ENCODE peak calls at places on chromosomes 13 and 19, in five cellular contexts. O is cardiac muscle cell, I is gastrocnemius medialis, H is foreskin fibroblast, W is brain microvascular endothelial cell. K is an unnamed sample.
A peak's percentile ranks its signal among the peaks of the same experiment; 100 is the strongest.

GRCh38 chr13:30126903-30127428 is 180.4 kb downstream of the KATNAL1 start:
- DNase-seq in O (no peak), I (no peak), H (peak; percentile 91), W (no peak), K (peak; percentile 50)

GRCh38 chr19:45498411-45499195 is at the start of gene PPM1N:
- DNase-seq in O (peak; percentile 40), I (no peak), H (no peak), W (no peak), K (no peak)

GRCh38 chr13:37806666-37807065 is 62.9 kb downstream of the TRPC4 start:
- DNase-seq in O (no peak), I (no peak), H (no peak), W (no peak), K (no peak)

GRCh38 chr19:11978492-11979100 is 13.8 kb downstream of the ZNF763 start:
- DNase-seq in O (no peak), I (no peak), H (no peak), W (no peak), K (no peak)

GRCh38 chr13:73406454-73406853 is 347.6 kb downstream of the KLF5 start:
- DNase-seq in O (no peak), I (no peak), H (no peak), W (no peak), K (no peak)

GRCh38 chr19:6088677-6089063 is 21.6 kb downstream of the RFX2 start:
- DNase-seq in O (no peak), I (no peak), H (no peak), W (peak; percentile 37), K (no peak)

GRCh38 chr19:24166055-24166454 is 79.1 kb downstream of the ZNF254 start:
- DNase-seq in O (no peak), I (no peak), H (peak; percentile 4), W (peak; percentile 11), K (no peak)

GRCh38 chr19:38718747-38719543 is 25.3 kb downstream of the CAPN12 start:
- DNase-seq in O (peak; percentile 59), I (peak; percentile 53), H (no peak), W (peak; percentile 28), K (no peak)

GRCh38 chr19:51422053-51422448 is 4.6 kb upstream of the SIGLEC10 start:
- DNase-seq in O (peak; percentile 94), I (peak; percentile 17), H (peak; percentile 38), W (peak; percentile 72), K (no peak)

GRCh38 chr19:51688665-51689571 is 4.2 kb upstream of the SPACA6 start:
- DNase-seq in O (peak; percentile 92), I (peak; percentile 74), H (peak; percentile 98), W (peak; percentile 88), K (peak; percentile 95)

GRCh38 chr13:54676526-54677113 is 1648.0 kb downstream of the OLFM4 start:
- DNase-seq in O (no peak), I (no peak), H (no peak), W (no peak), K (no peak)

GRCh38 chr13:103794526-103794925 is 728.3 kb upstream of the SLC10A2 start:
- DNase-seq in O (no peak), I (no peak), H (no peak), W (no peak), K (no peak)

GRCh38 chr13:35598790-35599369 is 122.4 kb upstream of the MAB21L1 start:
- DNase-seq in O (no peak), I (no peak), H (no peak), W (no peak), K (no peak)

GRCh38 chr13:38582133-38582532 is 104.7 kb upstream of the FREM2 start:
- DNase-seq in O (peak; percentile 54), I (no peak), H (peak; percentile 8), W (peak; percentile 26), K (no peak)

GRCh38 chr13:51221674-51222509 is at the start of gene FAM124A:
- DNase-seq in O (peak; percentile 81), I (no peak), H (peak; percentile 25), W (no peak), K (no peak)

GRCh38 chr13:39559838-39560237 is 43.2 kb downstream of the LHFPL6 start:
- DNase-seq in O (no peak), I (no peak), H (no peak), W (no peak), K (no peak)

GRCh38 chr13:77833331-77833863 is 85.2 kb downstream of the EDNRB start:
- DNase-seq in O (no peak), I (no peak), H (no peak), W (no peak), K (no peak)

GRCh38 chr13:29556742-29557141 is 38.7 kb downstream of the SLC7A1 start:
- DNase-seq in O (no peak), I (no peak), H (no peak), W (no peak), K (no peak)

GRCh38 chr19:52941941-52942370 is 18.7 kb upstream of the ZNF888 start:
- DNase-seq in O (peak; percentile 22), I (no peak), H (no peak), W (peak; percentile 7), K (no peak)

GRCh38 chr13:49411353-49411752 is 32.5 kb downstream of the CAB39L start:
- DNase-seq in O (no peak), I (no peak), H (no peak), W (no peak), K (no peak)

GRCh38 chr19:19259741-19260140 is 13.4 kb downstream of the TM6SF2 start:
- DNase-seq in O (no peak), I (no peak), H (no peak), W (peak; percentile 30), K (no peak)

GRCh38 chr13:79779761-79780160 is 298.8 kb downstream of the NDFIP2 start:
- DNase-seq in O (no peak), I (peak; percentile 62), H (peak; percentile 77), W (no peak), K (peak; percentile 44)

GRCh38 chr13:91988331-91988730 is 589.9 kb downstream of the GPC5 start:
- DNase-seq in O (no peak), I (no peak), H (no peak), W (no peak), K (no peak)

GRCh38 chr19:30082611-30083010 is 140.6 kb downstream of the URI1 start:
- DNase-seq in O (no peak), I (no peak), H (no peak), W (no peak), K (no peak)

GRCh38 chr13:32880636-32881035 is 135.6 kb upstream of the KL start:
- DNase-seq in O (no peak), I (no peak), H (no peak), W (no peak), K (no peak)

GRCh38 chr19:5967994-5968430 is 9.9 kb downstream of the RANBP3 start:
- DNase-seq in O (peak; percentile 76), I (peak; percentile 41), H (peak; percentile 74), W (peak; percentile 72), K (peak; percentile 38)

GRCh38 chr19:12364391-12365093 is 941 bp downstream of the ZNF442 start:
- DNase-seq in O (peak; percentile 27), I (peak; percentile 19), H (peak; percentile 8), W (peak; percentile 1), K (no peak)

GRCh38 chr19:32138416-32138815 is 207.0 kb upstream of the ZNF507 start:
- DNase-seq in O (no peak), I (no peak), H (no peak), W (no peak), K (no peak)

GRCh38 chr13:23995283-23996073 is 98.2 kb upstream of the C1QTNF9B start:
- DNase-seq in O (no peak), I (no peak), H (no peak), W (no peak), K (no peak)
- H3K4me3 ChIP-seq in O (no peak overlapping the region), I (no peak overlapping the region), H (no peak overlapping the region), W (no peak overlapping the region), K (no peak overlapping the region)

GRCh38 chr19:2702170-2703076 is at the start of gene GNG7:
- DNase-seq in O (peak; percentile 96), I (peak; percentile 79), H (peak; percentile 75), W (peak; percentile 60), K (no peak)

GRCh38 chr19:2703077-2703437 is 563 bp upstream of the GNG7 start:
- DNase-seq in O (no peak), I (no peak), H (no peak), W (no peak), K (no peak)

GRCh38 chr19:2700660-2701360 is 1.7 kb downstream of the GNG7 start:
- DNase-seq in O (no peak), I (no peak), H (no peak), W (no peak), K (no peak)

GRCh38 chr19:2699413-2700142 is 2.9 kb downstream of the GNG7 start:
- DNase-seq in O (no peak), I (no peak), H (no peak), W (no peak), K (no peak)

DNA sequence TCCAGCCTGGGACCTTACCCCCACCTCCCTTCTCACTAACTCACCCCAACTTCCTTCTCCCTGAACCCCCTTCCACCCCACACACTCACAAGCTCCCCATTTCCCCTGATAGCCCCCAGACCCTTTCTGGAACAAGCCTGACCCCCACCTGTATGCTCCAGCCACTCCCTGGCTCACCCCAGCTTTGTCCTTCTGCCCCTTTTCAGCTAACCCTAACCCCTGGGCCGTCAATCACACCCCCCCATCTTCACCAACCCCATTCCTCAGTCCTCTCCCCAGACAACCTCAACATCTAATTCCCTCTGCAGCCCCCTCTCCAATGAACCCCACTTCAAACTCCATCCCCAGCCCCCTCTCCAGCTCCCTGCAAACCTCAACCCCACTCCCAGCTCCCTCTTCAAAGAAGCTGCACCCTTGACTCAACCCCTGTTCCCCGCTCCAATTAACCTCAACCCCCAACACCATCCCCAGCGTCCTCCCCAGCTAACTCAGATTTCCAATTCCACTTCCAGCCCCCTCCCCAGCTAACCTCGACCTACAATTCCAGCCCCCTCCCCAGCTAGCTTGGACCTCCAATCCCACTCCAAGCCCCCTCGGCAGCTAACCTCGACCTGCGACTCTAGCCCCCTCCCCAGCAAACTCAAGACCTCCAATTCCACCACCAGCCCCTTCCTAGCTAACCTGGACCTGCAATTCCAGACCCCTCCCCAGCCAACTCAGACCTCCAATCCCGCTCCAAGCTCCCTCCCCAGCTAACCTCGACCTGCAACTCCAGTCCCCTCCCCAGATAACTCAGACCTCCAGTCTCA is 929 bp downstream of the GNG7 start:
- DNase-seq in O (no peak), I (no peak), H (no peak), W (no peak), K (no peak)
- H3K4me3 ChIP-seq in O (peak overlapping the region; percentile 77), I (no peak overlapping the region), H (no peak overlapping the region), W (no peak overlapping the region), K (no peak overlapping the region)

GRCh38 chr19:916645-917322 is 349 bp upstream of the KISS1R start:
- DNase-seq in O (peak; percentile 31), I (no peak), H (no peak), W (no peak), K (no peak)
- H3K4me3 ChIP-seq in O (peak overlapping the region; percentile 30), I (peak overlapping the region; percentile 28), H (no peak overlapping the region), W (no peak overlapping the region), K (no peak overlapping the region)

DNA sequence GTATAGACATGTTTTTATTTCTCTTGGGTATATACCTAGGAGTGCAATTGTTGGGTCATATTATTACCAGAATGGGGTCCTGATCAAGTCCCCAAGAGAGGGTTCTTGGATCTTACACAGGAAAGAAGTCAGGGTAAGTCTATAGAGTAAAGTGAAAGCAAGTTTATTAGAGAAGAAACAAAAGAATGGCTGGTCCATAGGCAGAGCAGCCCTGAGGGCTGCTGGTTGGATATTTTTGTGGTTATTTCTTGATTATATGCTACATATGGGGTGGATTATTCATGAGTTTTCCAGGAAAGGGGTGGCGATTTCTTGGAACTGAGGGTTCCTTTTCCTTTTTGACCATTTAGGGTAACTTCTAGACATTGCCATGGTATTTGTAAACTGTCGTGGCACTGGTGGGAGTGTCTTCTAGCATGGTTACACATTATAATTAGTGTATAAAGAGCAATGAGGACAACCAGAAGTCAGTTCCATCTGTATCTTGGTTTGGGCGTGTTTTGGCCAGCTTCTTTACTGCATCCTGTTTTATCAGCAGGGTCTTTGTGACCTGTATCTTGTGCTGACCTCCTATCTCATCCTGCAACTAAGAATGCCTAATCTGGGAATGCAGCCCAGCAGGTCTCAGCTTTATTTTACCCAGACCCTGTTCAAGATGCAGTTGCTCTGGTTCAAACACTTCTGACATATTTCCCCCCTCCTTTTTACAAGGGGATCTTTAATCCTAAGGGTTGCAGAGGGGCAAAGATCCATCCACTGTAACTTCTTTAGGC is 41.1 kb downstream of the CEACAM1 start:
- DNase-seq in O (no peak), I (no peak), H (no peak), W (no peak), K (no peak)
- H3K4me3 ChIP-seq in O (no peak overlapping the region), I (no peak overlapping the region), H (no peak overlapping the region), W (no peak overlapping the region), K (no peak overlapping the region)

K was measured in AG09309.